ENCODE peak calls at places on chromosomes 2 and 18, in ten cellular contexts. F, A, C, O, L, E, D, T, N and Z are unnamed samples.

GRCh38 chr2:14944562-14945346 is 312.2 kb downstream of the LRATD1 start:
- DNase-seq in F (no peak), O (peak; percentile 8), A (peak; percentile 24), L (no peak), D (peak; percentile 58), E (peak; percentile 1), N (peak; percentile 11), C (no peak), T (peak; percentile 8), Z (no peak)

GRCh38 chr2:59256290-59256689 is 1015.2 kb upstream of the FANCL start:
- DNase-seq in F (no peak), L (no peak), T (no peak), D (no peak), O (no peak), E (no peak), A (no peak), C (no peak), N (no peak), Z (no peak)

GRCh38 chr2:105787376-105788318 is 42.9 kb downstream of the NCK2 start:
- DNase-seq in N (no peak), E (no peak), C (no peak), T (no peak), D (no peak), A (no peak), L (no peak), O (no peak), F (no peak), Z (no peak)

GRCh38 chr18:48733854-48734253 is 195.0 kb downstream of the CTIF start:
- DNase-seq in D (no peak), N (no peak), L (peak; percentile 8), A (no peak), O (no peak), E (no peak), T (no peak), C (no peak), F (no peak), Z (no peak)

GRCh38 chr2:10454505-10454904 is 6.4 kb upstream of the ODC1 start:
- DNase-seq in O (no peak), N (no peak), D (no peak), L (peak; percentile 61), A (no peak), T (no peak), F (no peak), C (no peak), E (no peak), Z (no peak)

GRCh38 chr2:164948540-164948939 is 6.8 kb downstream of the SLC38A11 start:
- DNase-seq in F (no peak), L (no peak), A (no peak), O (no peak), N (no peak), D (no peak), C (no peak), T (no peak), E (no peak), Z (no peak)

GRCh38 chr18:61643884-61644647 is 248.7 kb downstream of the RNF152 start:
- DNase-seq in L (no peak), F (no peak), O (no peak), C (no peak), E (no peak), T (no peak), A (no peak), N (no peak), D (no peak), Z (no peak)

GRCh38 chr2:227493524-227493923 is 21.6 kb downstream of the AGFG1 start:
- DNase-seq in C (no peak), T (no peak), L (no peak), E (no peak), D (no peak), A (no peak), F (no peak), N (no peak), O (no peak), Z (no peak)

GRCh38 chr18:76672627-76673026 is 149.7 kb upstream of the ZNF236 start:
- DNase-seq in F (no peak), O (no peak), L (no peak), E (peak; percentile 32), A (peak; percentile 52), T (peak; percentile 16), D (no peak), C (peak; percentile 53), N (no peak), Z (no peak)

GRCh38 chr2:51711761-51712160 is 679.8 kb upstream of the NRXN1 start:
- DNase-seq in N (no peak), L (no peak), D (no peak), C (no peak), E (no peak), F (no peak), A (peak; percentile 82), O (no peak), T (peak; percentile 29), Z (no peak)

GRCh38 chr2:240896871-240897692 is 1.1 kb upstream of the MAB21L4 start:
- DNase-seq in A (no peak), E (no peak), O (no peak), C (no peak), T (no peak), F (no peak), D (no peak), L (peak; percentile 84), N (peak; percentile 64), Z (no peak)

GRCh38 chr2:224807153-224807964 is 91.2 kb upstream of the CCDC195 start:
- DNase-seq in E (no peak), C (no peak), D (no peak), T (no peak), N (peak; percentile 14), A (no peak), O (no peak), L (no peak), F (no peak), Z (no peak)

GRCh38 chr2:106159867-106160785 is 34.0 kb downstream of the UXS1 start:
- DNase-seq in D (no peak), N (no peak), L (no peak), F (no peak), T (no peak), E (no peak), O (no peak), A (no peak), C (no peak), Z (no peak)

GRCh38 chr18:55283309-55283708 is 304.7 kb downstream of the TCF4 start:
- DNase-seq in F (no peak), D (no peak), O (no peak), L (no peak), E (no peak), T (no peak), C (no peak), N (no peak), A (no peak), Z (no peak)

GRCh38 chr18:23827681-23828080 is 138.4 kb downstream of the LAMA3 start:
- DNase-seq in C (no peak), F (no peak), T (no peak), O (no peak), N (no peak), L (no peak), D (no peak), E (no peak), A (no peak), Z (peak; percentile 96)

GRCh38 chr18:23200751-23201150 is 65.5 kb downstream of the CABLES1 start:
- DNase-seq in O (no peak), C (no peak), L (no peak), D (no peak), F (no peak), E (no peak), T (no peak), A (no peak), N (no peak), Z (no peak)

GRCh38 chr2:43884674-43885073 is 45.9 kb downstream of the ABCG8 start:
- DNase-seq in T (no peak), L (no peak), D (no peak), A (no peak), O (no peak), E (no peak), N (no peak), F (no peak), C (no peak), Z (no peak)

DNA sequence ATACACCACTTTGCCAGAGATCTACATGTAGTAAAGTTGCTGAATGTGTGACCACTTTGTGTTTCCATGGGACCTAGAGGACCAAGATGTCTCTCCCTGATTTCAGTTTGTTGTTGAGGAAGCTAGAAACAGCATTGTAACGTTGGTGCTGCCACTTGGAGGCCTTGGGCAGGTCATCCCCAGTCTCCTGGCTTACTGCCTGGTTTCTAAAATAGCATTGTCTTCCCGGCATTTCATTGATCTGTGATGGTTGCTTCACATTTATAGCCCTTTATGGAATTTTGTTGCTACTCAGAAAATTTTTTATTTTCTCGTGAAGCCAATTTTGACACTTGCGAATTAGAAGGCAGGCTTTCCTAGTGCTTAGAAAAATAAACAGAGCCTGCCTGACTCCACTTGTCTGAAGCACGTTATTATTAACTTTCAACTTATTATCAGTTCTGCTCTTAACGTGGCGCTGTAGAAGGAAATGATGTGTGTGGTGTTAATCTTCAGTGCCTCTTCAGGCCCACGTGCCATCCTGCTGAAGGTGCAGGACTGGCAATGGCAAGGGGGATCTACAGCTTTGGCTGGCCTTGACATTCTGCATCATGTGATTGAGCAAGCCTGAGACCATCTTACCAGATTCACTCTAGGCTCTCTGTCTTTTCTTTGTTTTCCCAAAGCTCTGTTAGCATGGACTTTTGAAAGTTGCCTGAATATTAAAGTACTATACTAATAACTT is 59.9 kb downstream of the INPP4A start:
- DNase-seq in D (no peak), C (no peak), O (no peak), F (no peak), E (no peak), L (no peak), T (no peak), N (no peak), A (peak; percentile 17), Z (no peak)
- TF ChIP-seq CTCF in D (no peak), C (no peak), O (no peak), F (no peak), E (no peak), L (no peak), T (no peak), N (no peak), A (no peak), Z (no peak)

DNA sequence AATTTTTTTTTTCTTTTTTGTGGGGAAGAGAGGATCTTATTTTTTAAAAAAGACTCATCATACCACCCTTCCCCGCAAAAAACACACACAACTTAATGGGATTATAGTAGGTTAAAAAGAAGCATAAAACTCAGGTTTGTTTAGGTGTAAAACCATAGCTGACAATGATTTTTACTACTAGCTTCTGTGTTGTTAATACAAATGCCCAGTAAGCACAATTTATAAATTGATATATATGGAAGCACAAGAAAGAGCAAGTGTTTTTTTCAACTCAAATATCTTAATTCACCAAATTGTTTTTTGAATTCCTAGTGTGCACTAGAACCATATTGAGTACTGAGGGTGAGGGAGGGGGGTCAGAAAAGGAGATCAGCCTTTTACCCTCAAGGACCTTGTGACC is 7.0 kb downstream of the STAT4 start:
- DNase-seq in A (no peak), T (no peak), N (no peak), E (no peak), C (no peak), F (no peak), O (no peak), D (no peak), L (no peak), Z (no peak)
- TF ChIP-seq CTCF in A (no peak), T (no peak), N (no peak), E (no peak), C (no peak), F (no peak), O (no peak), D (no peak), L (no peak), Z (no peak)

GRCh38 chr2:110114007-110114591 is 1.5 kb downstream of the MALL start:
- DNase-seq in E (no peak), O (no peak), D (no peak), A (peak; percentile 29), T (no peak), F (peak; percentile 81), N (peak; percentile 77), C (no peak), L (no peak), Z (no peak)
- TF ChIP-seq CTCF in E (peak; percentile 20), O (peak; percentile 61), D (no peak), A (peak; percentile 41), T (peak; percentile 48), F (no peak), N (peak; percentile 40), C (peak; percentile 38), L (no peak), Z (peak; percentile 50)

GRCh38 chr2:189498205-189498604 is 56.9 kb downstream of the WDR75 start:
- DNase-seq in D (no peak), O (no peak), T (no peak), A (no peak), C (no peak), F (no peak), E (no peak), N (no peak), L (no peak), Z (no peak)
- TF ChIP-seq CTCF in D (no peak), O (no peak), T (peak; percentile 37), A (no peak), C (no peak), F (peak; percentile 14), E (no peak), N (no peak), L (peak; percentile 51), Z (peak; percentile 21)